ENCODE peak calls at places on chromosomes 6 and 20, in six cellular contexts. L is mucosa of descending colon, F is mammary epithelial cell, K is HCT116, R is pancreas, O is SJSA1. E is an unnamed sample.

GRCh38 chr20:14488756-14489479 is 151.5 kb upstream of the FLRT3 start:
- DNase-seq in K (no peak), R (no peak), F (no peak), L (no peak), O (peak), E (no peak)

GRCh38 chr6:54624779-54625178 is 221.8 kb upstream of the FAM83B start:
- DNase-seq in O (no peak), L (no peak), R (no peak), K (no peak), F (no peak), E (no peak)

GRCh38 chr6:41427642-41428401 is 92.4 kb downstream of the NCR2 start:
- DNase-seq in K (no peak), O (no peak), R (peak), F (peak), L (peak), E (peak)

GRCh38 chr6:168157272-168158007 is 78.4 kb upstream of the FRMD1 start:
- DNase-seq in F (peak), K (no peak), O (peak), R (no peak), L (no peak), E (no peak)

GRCh38 chr6:90219168-90219985 is 77.3 kb downstream of the BACH2 start:
- DNase-seq in R (peak), F (no peak), O (peak), L (peak), K (no peak), E (no peak)

GRCh38 chr6:121847806-121848522 is 412.5 kb downstream of the GJA1 start:
- DNase-seq in R (no peak), K (no peak), O (no peak), L (no peak), F (no peak), E (no peak)

GRCh38 chr6:3617681-3618299 is 133.7 kb downstream of the PXDC1 start:
- DNase-seq in L (no peak), F (no peak), O (no peak), R (no peak), K (no peak), E (no peak)

GRCh38 chr20:8427419-8428065 is 295.5 kb downstream of the PLCB1 start:
- DNase-seq in F (no peak), O (no peak), L (no peak), K (no peak), R (no peak), E (no peak)

GRCh38 chr20:38623061-38623460 is 21.5 kb downstream of the ARHGAP40 start:
- DNase-seq in L (no peak), K (no peak), F (no peak), R (no peak), O (no peak), E (no peak)

GRCh38 chr20:44218441-44218840 is 7.9 kb upstream of the OSER1 start:
- DNase-seq in R (no peak), L (no peak), K (no peak), F (no peak), O (no peak), E (no peak)

GRCh38 chr6:39688494-39688893 is 36.7 kb downstream of the KIF6 start:
- DNase-seq in O (no peak), L (no peak), K (no peak), R (no peak), F (peak), E (no peak)

GRCh38 chr6:14798594-14798982 is 447.3 kb upstream of the JARID2 start:
- DNase-seq in F (no peak), K (no peak), O (no peak), L (no peak), R (no peak), E (no peak)

GRCh38 chr20:50874111-50874757 is 57.0 kb downstream of the ADNP start:
- DNase-seq in F (no peak), L (no peak), K (no peak), O (no peak), R (no peak), E (no peak)

GRCh38 chr20:55166063-55166462 is 690.7 kb downstream of the DOK5 start:
- DNase-seq in K (no peak), F (no peak), R (no peak), O (no peak), L (no peak), E (no peak)

GRCh38 chr6:137495652-137496391 is 1.6 kb upstream of the OLIG3 start:
- DNase-seq in R (no peak), O (no peak), F (no peak), L (no peak), K (no peak), E (no peak)

GRCh38 chr6:137496392-137496767 is 2.2 kb upstream of the OLIG3 start:
- DNase-seq in L (no peak), K (no peak), O (no peak), F (no peak), R (no peak), E (no peak)

GRCh38 chr6:137496909-137497721 is 2.9 kb upstream of the OLIG3 start:
- DNase-seq in R (no peak), O (no peak), K (no peak), F (no peak), L (no peak), E (no peak)

GRCh38 chr6:137498488-137499219 is 4.5 kb upstream of the OLIG3 start:
- DNase-seq in L (no peak), O (no peak), K (no peak), R (no peak), F (no peak), E (no peak)

GRCh38 chr6:137497722-137498463 is 3.7 kb upstream of the OLIG3 start:
- DNase-seq in R (no peak), K (no peak), F (no peak), O (no peak), L (peak), E (peak)
- H3K4me3 ChIP-seq in R (no peak), K (no peak), F (no peak), O (no peak), L (no peak), E (peak)

DNA sequence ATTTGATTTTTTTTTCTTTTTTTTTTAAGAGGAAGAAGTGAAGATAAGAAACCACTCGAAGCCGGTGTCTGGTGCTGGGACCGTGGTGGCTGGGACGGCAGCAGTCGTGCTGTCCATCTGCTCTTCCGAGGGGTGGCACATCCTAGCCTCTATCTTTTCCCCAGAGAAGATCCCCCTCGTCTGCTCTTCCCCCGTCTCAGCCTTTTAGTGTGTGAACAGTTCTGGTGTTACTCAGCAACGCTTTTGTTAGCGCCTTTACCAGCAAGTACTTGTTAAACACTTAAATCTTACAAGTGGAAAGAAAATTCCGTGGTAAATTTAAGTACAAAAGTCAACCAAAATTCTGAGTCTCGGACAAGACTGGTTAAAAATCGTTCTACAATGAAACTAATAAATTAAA is 90.1 kb downstream of the RSPH3 start:
- DNase-seq in O (no peak), K (no peak), F (no peak), L (no peak), R (no peak), E (no peak)
- H3K4me3 ChIP-seq in O (no peak), K (no peak), F (no peak), L (no peak), R (no peak), E (peak)

GRCh38 chr20:32473231-32474008 is 111.7 kb downstream of the NOL4L start:
- DNase-seq in F (no peak), R (peak), K (no peak), O (no peak), L (peak), E (no peak)
- H3K4me3 ChIP-seq in F (no peak), R (no peak), K (no peak), O (no peak), L (no peak), E (peak)

GRCh38 chr6:21586760-21587181 is 6.8 kb upstream of the SOX4 start:
- DNase-seq in R (no peak), L (peak), K (no peak), F (no peak), O (no peak), E (peak)
- H3K4me3 ChIP-seq in R (peak), L (no peak), K (peak), F (peak), O (peak), E (peak)

GRCh38 chr6:157823523-157824370 is 701 bp downstream of the SNX9 start:
- DNase-seq in R (peak), L (peak), O (peak), F (peak), K (peak), E (peak)
- H3K4me3 ChIP-seq in R (peak), L (peak), O (peak), F (peak), K (peak), E (peak)

GRCh38 chr6:44300424-44300823 is 12.7 kb downstream of the AARS2 start:
- DNase-seq in R (no peak), K (no peak), L (no peak), F (no peak), O (no peak), E (no peak)

GRCh38 chr6:44298864-44299263 is 14.3 kb downstream of the AARS2 start:
- DNase-seq in K (no peak), F (no peak), L (no peak), O (no peak), R (no peak), E (no peak)

GRCh38 chr6:44298055-44298803 is 14.9 kb downstream of the AARS2 start:
- DNase-seq in F (no peak), R (no peak), O (no peak), K (no peak), L (no peak), E (no peak)

GRCh38 chr6:44294832-44295791 is 18.0 kb downstream of the AARS2 start:
- DNase-seq in L (no peak), R (no peak), F (no peak), O (no peak), K (no peak), E (no peak)

DNA sequence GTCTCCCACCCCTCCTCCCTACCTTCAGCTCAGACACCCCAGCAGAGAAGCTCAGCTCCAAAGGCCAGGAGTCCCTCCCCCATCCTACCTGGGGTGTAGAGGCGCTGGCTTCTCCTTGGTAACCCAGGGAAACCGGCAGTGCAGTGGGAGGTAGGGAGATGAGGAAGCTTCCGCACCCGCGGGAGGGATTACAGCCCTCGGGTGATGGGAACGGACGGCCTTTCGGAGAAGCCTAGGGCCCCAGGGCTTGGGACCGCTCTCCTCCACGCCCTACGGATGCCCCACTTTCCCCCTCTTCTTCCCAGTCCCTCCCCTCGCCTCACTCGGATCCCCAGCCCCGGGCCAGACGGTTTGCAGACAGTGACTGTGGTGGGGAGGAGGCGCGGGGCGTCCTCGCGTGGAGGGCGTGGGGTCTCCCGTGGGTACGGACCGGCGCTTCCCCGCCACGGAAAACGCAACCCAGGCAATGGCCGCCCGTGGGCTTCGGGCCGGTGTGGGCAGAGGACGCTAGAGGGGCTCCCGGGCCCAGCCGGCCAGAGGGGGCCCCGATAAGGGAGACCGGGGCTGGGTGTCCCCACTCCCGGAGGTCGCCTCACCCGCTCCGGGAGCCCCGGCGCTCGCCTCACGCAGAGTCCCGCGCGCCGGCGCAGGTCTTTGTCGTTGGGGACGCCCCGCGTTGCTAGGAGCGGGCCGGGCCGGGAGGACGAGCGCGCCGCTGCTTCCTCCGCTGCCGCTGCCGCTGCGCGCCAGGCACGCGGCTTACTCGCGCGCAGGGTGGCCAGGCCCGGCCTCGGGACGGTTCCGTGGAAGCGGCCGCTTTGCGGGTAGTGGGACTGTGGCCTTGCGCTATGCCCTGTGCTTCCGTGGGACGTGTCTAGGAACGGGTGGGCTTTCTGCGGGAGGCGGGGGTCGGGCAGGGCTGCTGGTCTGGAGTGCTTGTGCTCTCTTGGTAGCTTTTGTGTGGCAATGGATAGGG is 15.8 kb downstream of the AARS2 start:
- DNase-seq in O (no peak), R (no peak), L (peak), K (no peak), F (peak), E (peak)
- H3K4me3 ChIP-seq in O (no peak), R (no peak), L (no peak), K (no peak), F (no peak), E (peak)

DNA sequence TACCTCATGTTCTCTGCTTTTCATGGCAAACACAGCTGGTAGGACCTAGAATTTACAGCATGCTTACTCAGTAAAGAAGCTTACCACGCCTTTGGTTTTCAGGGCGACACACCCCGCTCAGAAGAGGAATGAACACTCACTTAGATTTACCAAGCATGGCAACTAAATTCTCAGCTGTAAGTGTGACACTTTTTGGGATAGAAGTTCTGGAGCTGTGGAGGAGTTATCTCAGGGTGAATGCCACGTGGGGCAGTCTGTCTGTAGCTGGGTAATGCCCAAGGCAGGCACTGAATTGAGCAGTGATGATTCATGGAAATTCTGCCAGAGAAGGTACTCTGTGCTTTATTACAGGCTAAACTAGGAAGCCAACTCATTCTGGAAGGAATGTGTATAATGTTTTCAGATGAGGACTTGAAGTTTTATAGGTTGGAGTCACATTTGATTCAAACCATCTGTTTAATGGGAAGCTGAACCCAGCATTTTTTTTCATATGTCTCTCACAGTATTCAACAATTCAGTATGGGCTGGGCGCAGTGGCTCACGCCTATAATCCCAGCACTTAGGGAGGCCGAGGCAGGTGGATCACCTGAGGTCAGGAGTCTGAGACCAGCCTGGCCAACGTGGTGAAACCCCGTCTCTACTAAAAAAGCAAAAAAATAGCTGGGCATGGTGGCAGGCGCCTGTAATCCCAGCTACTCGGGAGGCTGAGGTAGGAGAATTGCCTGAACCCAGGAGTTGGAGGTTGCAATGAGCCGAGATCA is 3.5 kb upstream of the PRIM2 start:
- DNase-seq in L (peak), F (peak), O (peak), K (peak), R (no peak), E (no peak)
- H3K4me3 ChIP-seq in L (no peak), F (no peak), O (no peak), K (no peak), R (no peak), E (no peak)

GRCh38 chr6:32370510-32370909 is 1.2 kb downstream of the TSBP1 start:
- DNase-seq in K (no peak), O (no peak), F (peak), L (no peak), R (no peak), E (no peak)
- H3K4me3 ChIP-seq in K (no peak), O (no peak), F (no peak), L (no peak), R (no peak), E (no peak)

DNA sequence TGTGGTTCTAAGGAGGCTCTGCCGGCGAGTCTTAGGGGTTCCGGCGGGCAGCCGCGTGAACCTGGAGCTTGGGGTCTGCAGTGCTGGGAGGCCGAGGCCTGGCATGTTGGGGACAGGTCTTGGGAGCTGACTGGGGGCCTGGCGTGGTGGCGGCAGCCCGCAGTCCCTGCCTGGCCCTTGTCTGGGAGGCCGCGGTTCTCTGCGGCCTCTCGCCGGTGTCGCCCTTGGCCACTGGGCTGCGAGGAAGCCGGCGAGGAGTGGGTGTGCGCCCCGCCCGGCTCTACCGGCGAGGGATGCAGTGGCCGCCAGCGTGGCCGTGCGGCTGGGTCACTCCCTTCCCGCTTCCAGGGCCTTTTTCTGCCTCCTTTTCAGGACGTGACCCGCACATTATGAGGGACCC is 36.3 kb downstream of the IGF2R start:
- DNase-seq in O (no peak), K (no peak), F (no peak), L (no peak), R (no peak), E (no peak)
- H3K4me3 ChIP-seq in O (no peak), K (no peak), F (no peak), L (no peak), R (no peak), E (no peak)

E was measured in lower lobe of right lung.